ENCODE peak calls at places on chromosomes 4 and X, in four cellular contexts. One of them, this sample, is unnamed.

GRCh38 chr4:177057191-177057590 is 252.5 kb upstream of the NEIL3 start:
- DNase-seq in lower leg skin: no peak
- DNase-seq in AG09319: no peak
- DNase-seq in psoas muscle: no peak
- DNase-seq in this sample: no peak

GRCh38 chrX:148522006-148522405 is 21.6 kb downstream of the AFF2 start:
- DNase-seq in lower leg skin: no peak
- DNase-seq in AG09319: no peak
- DNase-seq in psoas muscle: no peak
- DNase-seq in this sample: no peak

GRCh38 chr4:154911097-154911496 is 130.0 kb downstream of the RBM46 start:
- DNase-seq in lower leg skin: no peak
- DNase-seq in AG09319: no peak
- DNase-seq in psoas muscle: no peak
- DNase-seq in this sample: no peak

GRCh38 chrX:20515841-20516461 is 249.2 kb upstream of the RPS6KA3 start:
- DNase-seq in lower leg skin: no peak
- DNase-seq in AG09319: no peak
- DNase-seq in psoas muscle: no peak
- DNase-seq in this sample: no peak

GRCh38 chr4:13907255-13907751 is 279.8 kb upstream of the BOD1L1 start:
- DNase-seq in lower leg skin: no peak
- DNase-seq in AG09319: peak
- DNase-seq in psoas muscle: no peak
- DNase-seq in this sample: no peak

GRCh38 chrX:95290455-95290854 is 1394.2 kb upstream of the DIAPH2 start:
- DNase-seq in lower leg skin: no peak
- DNase-seq in AG09319: no peak
- DNase-seq in psoas muscle: no peak
- DNase-seq in this sample: no peak

GRCh38 chr4:39814403-39815185 is 116.7 kb downstream of the UBE2K start:
- DNase-seq in lower leg skin: peak
- DNase-seq in AG09319: no peak
- DNase-seq in psoas muscle: no peak
- DNase-seq in this sample: no peak

GRCh38 chrX:135985123-135985973 is at the start of gene SLC9A6:
- DNase-seq in lower leg skin: peak
- DNase-seq in AG09319: peak
- DNase-seq in psoas muscle: peak
- DNase-seq in this sample: peak

GRCh38 chr4:52057196-52057595 is 6.1 kb downstream of the SPATA18 start:
- DNase-seq in lower leg skin: no peak
- DNase-seq in AG09319: no peak
- DNase-seq in psoas muscle: no peak
- DNase-seq in this sample: no peak

GRCh38 chr4:177728361-177729152 is 286.3 kb upstream of the AGA start:
- DNase-seq in lower leg skin: no peak
- DNase-seq in AG09319: no peak
- DNase-seq in psoas muscle: no peak
- DNase-seq in this sample: no peak

GRCh38 chr4:161767116-161767515 is 396.7 kb downstream of the FSTL5 start:
- DNase-seq in lower leg skin: no peak
- DNase-seq in AG09319: no peak
- DNase-seq in psoas muscle: no peak
- DNase-seq in this sample: no peak

GRCh38 chr4:185305979-185306442 is 89.7 kb downstream of the LRP2BP start:
- DNase-seq in lower leg skin: no peak
- DNase-seq in AG09319: peak
- DNase-seq in psoas muscle: no peak
- DNase-seq in this sample: no peak

GRCh38 chrX:153903238-153903980 is 1.1 kb upstream of the AVPR2 start:
- DNase-seq in lower leg skin: no peak
- DNase-seq in AG09319: no peak
- DNase-seq in psoas muscle: no peak
- DNase-seq in this sample: no peak

GRCh38 chr4:55661398-55662056 is 25.4 kb upstream of the NMU start:
- DNase-seq in lower leg skin: no peak
- DNase-seq in AG09319: no peak
- DNase-seq in psoas muscle: no peak
- DNase-seq in this sample: no peak

GRCh38 chrX:115013705-115014104 is 3.7 kb downstream of the IL13RA2 start:
- DNase-seq in lower leg skin: no peak
- DNase-seq in AG09319: no peak
- DNase-seq in psoas muscle: no peak
- DNase-seq in this sample: no peak

GRCh38 chr4:83118869-83119268 is 4.3 kb upstream of the PLAC8 start:
- DNase-seq in lower leg skin: no peak
- DNase-seq in AG09319: no peak
- DNase-seq in psoas muscle: no peak
- DNase-seq in this sample: no peak

GRCh38 chr4:8768357-8768999 is 103.2 kb downstream of the HMX1 start:
- DNase-seq in lower leg skin: no peak
- DNase-seq in AG09319: no peak
- DNase-seq in psoas muscle: peak
- DNase-seq in this sample: no peak

GRCh38 chr4:5541154-5541553 is 167.2 kb downstream of the EVC2 start:
- DNase-seq in lower leg skin: no peak
- DNase-seq in AG09319: no peak
- DNase-seq in psoas muscle: no peak
- DNase-seq in this sample: no peak

GRCh38 chr4:108619372-108620100 is 840 bp upstream of the RPL34 start:
- DNase-seq in lower leg skin: no peak
- DNase-seq in AG09319: no peak
- DNase-seq in psoas muscle: no peak
- DNase-seq in this sample: no peak

GRCh38 chrX:127877358-127877757 is 174.8 kb downstream of the ACTRT1 start:
- DNase-seq in lower leg skin: no peak
- DNase-seq in AG09319: no peak
- DNase-seq in psoas muscle: no peak
- DNase-seq in this sample: no peak

GRCh38 chr4:42596918-42597317 is 60.0 kb downstream of the ATP8A1 start:
- DNase-seq in lower leg skin: no peak
- DNase-seq in AG09319: no peak
- DNase-seq in psoas muscle: no peak
- DNase-seq in this sample: no peak

GRCh38 chr4:1751155-1751918 is 30.0 kb downstream of the TACC3 start:
- DNase-seq in lower leg skin: no peak
- DNase-seq in AG09319: no peak
- DNase-seq in psoas muscle: no peak
- DNase-seq in this sample: no peak

GRCh38 chr4:172018358-172018757 is 205.2 kb downstream of the GALNTL6 start:
- DNase-seq in lower leg skin: no peak
- DNase-seq in AG09319: no peak
- DNase-seq in psoas muscle: no peak
- DNase-seq in this sample: no peak

GRCh38 chr4:57426779-57427395 is 316.7 kb upstream of the IGFBP7 start:
- DNase-seq in lower leg skin: no peak
- DNase-seq in AG09319: peak
- DNase-seq in psoas muscle: no peak
- DNase-seq in this sample: no peak
- TF ChIP-seq CTCF in lower leg skin: no peak
- TF ChIP-seq CTCF in AG09319: peak
- TF ChIP-seq CTCF in psoas muscle: no peak
- TF ChIP-seq CTCF in this sample: peak

GRCh38 chr4:102055805-102056204 is 265.3 kb downstream of the BANK1 start:
- DNase-seq in lower leg skin: no peak
- DNase-seq in AG09319: no peak
- DNase-seq in psoas muscle: no peak
- DNase-seq in this sample: no peak
- TF ChIP-seq CTCF in lower leg skin: no peak
- TF ChIP-seq CTCF in AG09319: no peak
- TF ChIP-seq CTCF in psoas muscle: no peak
- TF ChIP-seq CTCF in this sample: no peak

GRCh38 chr4:183353557-183353956 is 31.3 kb upstream of the CLDN24 start:
- DNase-seq in lower leg skin: no peak
- DNase-seq in AG09319: no peak
- DNase-seq in psoas muscle: no peak
- DNase-seq in this sample: no peak
- TF ChIP-seq CTCF in lower leg skin: no peak
- TF ChIP-seq CTCF in AG09319: no peak
- TF ChIP-seq CTCF in psoas muscle: no peak
- TF ChIP-seq CTCF in this sample: no peak

DNA sequence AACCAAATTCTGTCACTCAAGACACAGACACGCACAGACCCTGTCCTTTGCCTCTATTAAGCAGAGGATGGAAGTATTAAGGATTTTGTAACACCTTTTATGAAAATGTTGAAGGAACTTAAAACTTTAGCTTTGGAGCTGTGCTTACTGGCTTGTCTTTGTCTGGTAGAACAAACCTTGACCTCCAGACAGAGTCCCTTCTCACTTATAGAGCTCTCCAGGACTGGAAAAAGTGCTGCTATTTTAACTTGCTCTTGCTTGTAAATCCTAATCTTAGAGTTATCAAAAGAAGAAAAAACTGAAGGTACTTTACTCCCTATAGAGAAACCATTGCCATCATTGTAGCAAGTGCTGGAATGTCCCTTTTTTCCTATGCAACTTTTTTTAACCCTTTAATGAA is 215.7 kb downstream of the GC start:
- DNase-seq in lower leg skin: no peak
- DNase-seq in AG09319: no peak
- DNase-seq in psoas muscle: no peak
- DNase-seq in this sample: no peak
- TF ChIP-seq CTCF in lower leg skin: no peak
- TF ChIP-seq CTCF in AG09319: no peak
- TF ChIP-seq CTCF in psoas muscle: no peak
- TF ChIP-seq CTCF in this sample: no peak

GRCh38 chrX:66766318-66766717 is 127.4 kb upstream of the EDA2R start:
- DNase-seq in lower leg skin: no peak
- DNase-seq in AG09319: no peak
- DNase-seq in psoas muscle: no peak
- DNase-seq in this sample: no peak

GRCh38 chrX:66756717-66757116 is 117.8 kb upstream of the EDA2R start:
- DNase-seq in lower leg skin: no peak
- DNase-seq in AG09319: no peak
- DNase-seq in psoas muscle: no peak
- DNase-seq in this sample: no peak

GRCh38 chrX:66760648-66761047 is 121.8 kb upstream of the EDA2R start:
- DNase-seq in lower leg skin: no peak
- DNase-seq in AG09319: no peak
- DNase-seq in psoas muscle: no peak
- DNase-seq in this sample: no peak
- TF ChIP-seq CTCF in lower leg skin: no peak
- TF ChIP-seq CTCF in AG09319: no peak
- TF ChIP-seq CTCF in psoas muscle: no peak
- TF ChIP-seq CTCF in this sample: no peak

DNA sequence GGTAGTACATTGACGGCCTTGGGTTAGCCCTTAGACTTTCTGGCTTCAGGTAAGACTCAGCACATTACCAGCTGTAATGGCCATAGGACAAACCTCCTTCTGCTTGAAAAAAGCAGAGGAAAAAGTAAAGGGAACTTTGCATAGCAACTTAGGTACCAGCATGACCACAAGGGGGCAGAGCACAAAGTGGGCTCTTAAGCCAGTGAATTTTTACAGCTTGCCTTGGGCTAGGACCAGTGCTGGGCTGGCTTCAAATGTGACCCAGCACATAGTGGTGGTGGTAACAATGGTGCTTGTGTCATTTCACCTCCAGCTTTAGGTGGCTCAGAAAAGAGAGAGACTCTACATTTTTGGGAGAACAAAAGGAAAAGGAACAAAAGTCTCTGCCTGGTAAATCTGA is 66.1 kb downstream of the KLHL4 start:
- DNase-seq in lower leg skin: no peak
- DNase-seq in AG09319: no peak
- DNase-seq in psoas muscle: no peak
- DNase-seq in this sample: no peak
- TF ChIP-seq CTCF in lower leg skin: no peak
- TF ChIP-seq CTCF in AG09319: peak
- TF ChIP-seq CTCF in psoas muscle: peak
- TF ChIP-seq CTCF in this sample: no peak

GRCh38 chrX:129423191-129423590 is 100.1 kb downstream of the SMARCA1 start:
- DNase-seq in lower leg skin: no peak
- DNase-seq in AG09319: no peak
- DNase-seq in psoas muscle: no peak
- DNase-seq in this sample: no peak

DNA sequence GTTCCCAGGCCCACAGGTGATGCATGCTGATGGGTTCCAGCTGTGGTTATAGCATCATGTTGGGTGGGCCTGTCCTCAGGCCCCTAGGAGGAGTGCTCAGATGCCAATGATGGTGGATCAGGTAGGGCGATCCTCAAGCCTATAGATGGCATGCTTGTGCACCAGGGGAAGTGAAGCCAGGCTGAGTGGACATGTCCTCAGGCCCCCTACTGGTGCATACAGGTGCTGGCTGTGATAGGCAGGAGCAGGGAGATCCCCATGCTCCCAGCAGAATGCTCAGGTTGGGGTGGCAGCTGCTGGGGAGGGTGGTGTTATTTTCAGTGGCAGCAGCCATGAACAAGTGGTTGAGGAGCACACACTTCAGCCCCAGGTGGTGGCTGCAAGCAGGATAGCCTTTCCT is 96.0 kb downstream of the SMARCA1 start:
- DNase-seq in lower leg skin: no peak
- DNase-seq in AG09319: no peak
- DNase-seq in psoas muscle: no peak
- DNase-seq in this sample: no peak
- TF ChIP-seq CTCF in lower leg skin: no peak
- TF ChIP-seq CTCF in AG09319: no peak
- TF ChIP-seq CTCF in psoas muscle: no peak
- TF ChIP-seq CTCF in this sample: no peak

DNA sequence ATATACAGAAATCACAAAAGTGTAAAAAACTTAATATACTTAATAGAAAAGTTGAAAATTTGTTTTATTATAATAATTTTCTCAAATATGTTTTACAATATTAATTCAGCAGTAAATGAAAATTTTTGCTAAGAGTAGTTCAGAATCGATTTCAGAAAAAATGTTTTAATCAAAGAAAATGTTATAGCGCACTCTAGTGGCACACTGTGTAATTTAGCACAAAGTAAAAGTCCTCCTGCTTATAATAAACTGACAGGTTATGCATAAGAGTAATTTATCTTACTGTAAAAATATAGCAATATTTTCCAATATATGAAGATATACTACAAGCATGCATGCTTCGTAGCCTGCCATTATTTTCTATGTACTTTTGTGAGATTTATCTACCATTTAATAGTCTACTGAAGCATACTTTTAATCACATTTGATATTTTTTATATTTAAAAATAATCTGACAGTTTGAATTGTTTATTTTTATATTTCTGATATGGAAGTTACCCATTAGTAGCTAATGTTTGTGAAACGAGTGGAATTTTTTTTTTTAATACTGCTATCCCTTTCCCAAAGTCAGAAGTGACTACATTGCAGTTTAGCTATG is 217.9 kb upstream of the KLHL4 start:
- DNase-seq in lower leg skin: no peak
- DNase-seq in AG09319: no peak
- DNase-seq in psoas muscle: no peak
- DNase-seq in this sample: no peak
- TF ChIP-seq CTCF in lower leg skin: no peak
- TF ChIP-seq CTCF in AG09319: peak
- TF ChIP-seq CTCF in psoas muscle: peak
- TF ChIP-seq CTCF in this sample: no peak

This sample was measured in ascending aorta.